ENCODE peak calls at places on chromosomes 3 and 15, in ten cellular contexts. C is naive B cell, D is A172, N is NB4, R is T-helper 1 cell, O is H7, J is NCI-H510A treated with DMSO at 0.1 percent for 48 hours, Y is EL, Z is GM20000, E is GM03348. V is an unnamed sample.

GRCh38 chr3:51722362-51722761 is 15.5 kb downstream of the GRM2 start:
- DNase-seq in O (no peak), D (no peak), E (no peak), C (no peak), N (peak), J (no peak), Y (no peak), Z (no peak), R (peak), V (no peak)

GRCh38 chr3:43353923-43354670 is 67.8 kb downstream of the SNRK start:
- DNase-seq in D (no peak), C (no peak), Y (no peak), R (no peak), O (no peak), Z (no peak), J (no peak), E (no peak), N (no peak), V (no peak)

GRCh38 chr3:175940243-175940642 is 1081.1 kb downstream of the NAALADL2 start:
- DNase-seq in Y (peak), O (no peak), J (no peak), R (no peak), C (no peak), E (peak), N (no peak), D (peak), Z (no peak), V (no peak)

GRCh38 chr15:82828064-82828463 is 18.6 kb downstream of the WHAMM start:
- DNase-seq in R (peak), E (no peak), D (no peak), O (no peak), Z (no peak), C (no peak), N (no peak), Y (no peak), J (no peak), V (no peak)

GRCh38 chr15:45377630-45378148 is 655 bp downstream of the GATM start:
- DNase-seq in D (no peak), Z (peak), C (no peak), N (no peak), J (no peak), Y (no peak), R (no peak), E (peak), O (peak), V (no peak)

GRCh38 chr3:142724682-142725351 is 983 bp downstream of the TRPC1 start:
- DNase-seq in N (no peak), E (peak), O (peak), Z (peak), D (peak), C (no peak), R (no peak), Y (peak), J (peak), V (peak)

GRCh38 chr3:23435904-23436303 is 232.8 kb downstream of the UBE2E2 start:
- DNase-seq in N (no peak), R (no peak), E (no peak), C (no peak), Z (no peak), O (no peak), D (no peak), Y (no peak), J (no peak), V (no peak)

GRCh38 chr15:93553167-93553566 is 464.2 kb upstream of the RGMA start:
- DNase-seq in E (no peak), D (no peak), Y (no peak), C (no peak), J (no peak), N (no peak), R (no peak), O (no peak), Z (no peak), V (no peak)

GRCh38 chr3:51982838-51983577 is at the start of gene ACY1:
- DNase-seq in R (peak), Z (peak), N (peak), O (peak), D (peak), J (peak), E (peak), C (peak), Y (peak), V (peak)

GRCh38 chr3:6416049-6416661 is 444.8 kb upstream of the GRM7 start:
- DNase-seq in J (peak), Z (peak), Y (no peak), O (no peak), C (no peak), D (no peak), R (no peak), N (no peak), E (no peak), V (no peak)

GRCh38 chr15:70066004-70066403 is 31.7 kb downstream of the TLE3 start:
- DNase-seq in R (no peak), J (no peak), O (peak), Y (no peak), C (no peak), D (no peak), E (no peak), N (no peak), Z (no peak), V (no peak)

GRCh38 chr3:57512174-57512573 is 32.0 kb downstream of the DNAH12 start:
- DNase-seq in N (no peak), J (no peak), R (no peak), Z (no peak), D (no peak), E (no peak), O (no peak), Y (peak), C (no peak), V (no peak)

GRCh38 chr3:39978293-39978692 is 168.9 kb downstream of the MYRIP start:
- DNase-seq in E (no peak), Y (no peak), D (no peak), Z (no peak), O (no peak), N (no peak), R (no peak), J (no peak), C (no peak), V (no peak)

GRCh38 chr3:138984816-138985215 is 21.3 kb downstream of the PRR23A start:
- DNase-seq in R (no peak), J (no peak), N (no peak), Y (no peak), O (no peak), E (no peak), D (no peak), Z (no peak), C (no peak), V (no peak)

GRCh38 chr3:155196131-155197075 is 97.1 kb downstream of the STRIT1 start:
- DNase-seq in Z (no peak), O (no peak), C (no peak), J (no peak), R (no peak), E (no peak), D (no peak), N (no peak), Y (no peak), V (no peak)

GRCh38 chr15:99421172-99421656 is 144.6 kb upstream of the MEF2A start:
- DNase-seq in Z (no peak), R (peak), J (no peak), C (no peak), Y (no peak), N (no peak), E (no peak), O (no peak), D (no peak), V (no peak)

GRCh38 chr3:111801697-111802655 is 57.1 kb upstream of the PHLDB2 start:
- DNase-seq in D (peak), R (no peak), Y (peak), E (peak), O (no peak), Z (no peak), C (no peak), N (no peak), J (no peak), V (no peak)

GRCh38 chr3:21979706-21980105 is 228.7 kb upstream of the ZNF385D start:
- DNase-seq in N (no peak), R (no peak), Z (no peak), E (no peak), O (no peak), D (peak), Y (peak), C (no peak), J (no peak), V (no peak)

GRCh38 chr15:31360843-31361763 is 34.5 kb downstream of the KLF13 start:
- DNase-seq in Z (peak), R (peak), Y (no peak), C (peak), E (no peak), N (peak), J (peak), D (no peak), O (peak), V (peak)

GRCh38 chr3:129211772-129212171 is 28.1 kb upstream of the CNBP start:
- DNase-seq in E (peak), D (peak), J (peak), C (no peak), O (no peak), R (no peak), Z (no peak), N (no peak), Y (peak), V (peak)

GRCh38 chr3:99896482-99896881 is 78.8 kb downstream of the CMSS1 start:
- DNase-seq in E (no peak), R (no peak), Z (no peak), N (no peak), Y (no peak), C (no peak), D (no peak), O (no peak), J (no peak), V (peak)

GRCh38 chr15:93087825-93088199 is 1.2 kb downstream of the RGMA start:
- DNase-seq in N (peak), Z (peak), C (peak), D (peak), Y (peak), J (peak), O (peak), E (peak), R (peak), V (peak)

V was measured in NCI-H146.